ENCODE peak calls at places on chromosomes 16 and 17, in eight cellular contexts. One of them, this sample, is unnamed.
A peak's percentile ranks its signal among the peaks of the same experiment; 100 is the strongest.

GRCh38 chr17:1173456-1174370 is 6.1 kb downstream of the ABR start:
- DNase-seq in BE2C: no peak
- DNase-seq in ureter: no peak
- DNase-seq in colonic mucosa: no peak
- DNase-seq in GM23338: no peak
- DNase-seq in NCI-H187 treated with DMSO at 0.1 percent for 48 hours: no peak
- DNase-seq in SJSA1: no peak
- DNase-seq in stromal cell of bone marrow: no peak
- DNase-seq in this sample: no peak

GRCh38 chr17:55588446-55588845 is 77.2 kb upstream of the SMIM36 start:
- DNase-seq in GM23338: no peak
- DNase-seq in stromal cell of bone marrow: no peak
- DNase-seq in ureter: no peak
- DNase-seq in NCI-H187 treated with DMSO at 0.1 percent for 48 hours: no peak
- DNase-seq in colonic mucosa: no peak
- DNase-seq in SJSA1: no peak
- DNase-seq in BE2C: no peak
- DNase-seq in this sample: no peak

GRCh38 chr17:2054262-2054739 is 602 bp upstream of the HIC1 start:
- DNase-seq in ureter: no peak
- DNase-seq in GM23338: peak; percentile 57
- DNase-seq in BE2C: peak; percentile 39
- DNase-seq in NCI-H187 treated with DMSO at 0.1 percent for 48 hours: no peak
- DNase-seq in colonic mucosa: no peak
- DNase-seq in SJSA1: no peak
- DNase-seq in stromal cell of bone marrow: no peak
- DNase-seq in this sample: no peak

GRCh38 chr17:78330570-78331224 is 29.2 kb downstream of the SOCS3 start:
- DNase-seq in colonic mucosa: peak; percentile 58
- DNase-seq in NCI-H187 treated with DMSO at 0.1 percent for 48 hours: no peak
- DNase-seq in SJSA1: peak; percentile 69
- DNase-seq in ureter: no peak
- DNase-seq in BE2C: no peak
- DNase-seq in stromal cell of bone marrow: no peak
- DNase-seq in GM23338: no peak
- DNase-seq in this sample: no peak

GRCh38 chr17:31582151-31582907 is 190.9 kb downstream of the RAB11FIP4 start:
- DNase-seq in NCI-H187 treated with DMSO at 0.1 percent for 48 hours: no peak
- DNase-seq in SJSA1: no peak
- DNase-seq in BE2C: peak; percentile 15
- DNase-seq in GM23338: no peak
- DNase-seq in stromal cell of bone marrow: no peak
- DNase-seq in ureter: peak; percentile 61
- DNase-seq in colonic mucosa: peak; percentile 20
- DNase-seq in this sample: peak; percentile 47

GRCh38 chr16:26189496-26190005 is 497.8 kb downstream of the HS3ST4 start:
- DNase-seq in colonic mucosa: no peak
- DNase-seq in GM23338: no peak
- DNase-seq in BE2C: no peak
- DNase-seq in SJSA1: no peak
- DNase-seq in stromal cell of bone marrow: no peak
- DNase-seq in NCI-H187 treated with DMSO at 0.1 percent for 48 hours: no peak
- DNase-seq in ureter: no peak
- DNase-seq in this sample: no peak

GRCh38 chr16:20826039-20826566 is 19.8 kb downstream of the REXO5 start:
- DNase-seq in stromal cell of bone marrow: no peak
- DNase-seq in BE2C: no peak
- DNase-seq in ureter: no peak
- DNase-seq in GM23338: no peak
- DNase-seq in colonic mucosa: no peak
- DNase-seq in NCI-H187 treated with DMSO at 0.1 percent for 48 hours: no peak
- DNase-seq in SJSA1: no peak
- DNase-seq in this sample: no peak

GRCh38 chr17:78324391-78325075 is 35.3 kb downstream of the SOCS3 start:
- DNase-seq in SJSA1: peak; percentile 91
- DNase-seq in ureter: peak; percentile 80
- DNase-seq in stromal cell of bone marrow: peak; percentile 98
- DNase-seq in NCI-H187 treated with DMSO at 0.1 percent for 48 hours: no peak
- DNase-seq in GM23338: peak; percentile 71
- DNase-seq in BE2C: no peak
- DNase-seq in colonic mucosa: peak; percentile 65
- DNase-seq in this sample: peak; percentile 95

GRCh38 chr17:64384253-64385186 is 6.1 kb downstream of the PECAM1 start:
- DNase-seq in BE2C: no peak
- DNase-seq in colonic mucosa: no peak
- DNase-seq in NCI-H187 treated with DMSO at 0.1 percent for 48 hours: no peak
- DNase-seq in stromal cell of bone marrow: no peak
- DNase-seq in ureter: no peak
- DNase-seq in GM23338: no peak
- DNase-seq in SJSA1: no peak
- DNase-seq in this sample: no peak

GRCh38 chr16:8859913-8860881 is 8.6 kb downstream of the CARHSP1 start:
- DNase-seq in NCI-H187 treated with DMSO at 0.1 percent for 48 hours: no peak
- DNase-seq in SJSA1: no peak
- DNase-seq in BE2C: no peak
- DNase-seq in ureter: no peak
- DNase-seq in GM23338: no peak
- DNase-seq in colonic mucosa: no peak
- DNase-seq in stromal cell of bone marrow: no peak
- DNase-seq in this sample: peak; percentile 84

GRCh38 chr16:13176711-13177110 is 275.3 kb downstream of the SHISA9 start:
- DNase-seq in BE2C: no peak
- DNase-seq in ureter: no peak
- DNase-seq in stromal cell of bone marrow: peak; percentile 0
- DNase-seq in SJSA1: no peak
- DNase-seq in colonic mucosa: no peak
- DNase-seq in GM23338: no peak
- DNase-seq in NCI-H187 treated with DMSO at 0.1 percent for 48 hours: no peak
- DNase-seq in this sample: no peak

GRCh38 chr17:69485901-69486643 is 71.6 kb downstream of the MAP2K6 start:
- DNase-seq in ureter: no peak
- DNase-seq in colonic mucosa: no peak
- DNase-seq in SJSA1: no peak
- DNase-seq in NCI-H187 treated with DMSO at 0.1 percent for 48 hours: peak; percentile 81
- DNase-seq in BE2C: no peak
- DNase-seq in GM23338: no peak
- DNase-seq in stromal cell of bone marrow: no peak
- DNase-seq in this sample: no peak

GRCh38 chr17:34588266-34588665 is 8.9 kb downstream of the TMEM132E start:
- DNase-seq in GM23338: no peak
- DNase-seq in BE2C: no peak
- DNase-seq in SJSA1: no peak
- DNase-seq in colonic mucosa: no peak
- DNase-seq in NCI-H187 treated with DMSO at 0.1 percent for 48 hours: no peak
- DNase-seq in stromal cell of bone marrow: no peak
- DNase-seq in ureter: no peak
- DNase-seq in this sample: no peak

GRCh38 chr16:67430504-67431076 is 331 bp upstream of the HSD11B2 start:
- DNase-seq in SJSA1: no peak
- DNase-seq in ureter: no peak
- DNase-seq in colonic mucosa: peak; percentile 87
- DNase-seq in BE2C: peak; percentile 52
- DNase-seq in stromal cell of bone marrow: no peak
- DNase-seq in NCI-H187 treated with DMSO at 0.1 percent for 48 hours: no peak
- DNase-seq in GM23338: peak; percentile 83
- DNase-seq in this sample: no peak

GRCh38 chr17:46192484-46193245 is 564 bp downstream of the KANSL1 start:
- DNase-seq in SJSA1: peak; percentile 78
- DNase-seq in BE2C: peak; percentile 79
- DNase-seq in NCI-H187 treated with DMSO at 0.1 percent for 48 hours: peak; percentile 26
- DNase-seq in colonic mucosa: peak; percentile 75
- DNase-seq in ureter: peak; percentile 85
- DNase-seq in GM23338: peak; percentile 91
- DNase-seq in stromal cell of bone marrow: peak; percentile 49
- DNase-seq in this sample: peak; percentile 79

This sample was measured in coronary artery.